ENCODE peak calls at places on chromosomes 6 and 20, in four cellular contexts. F, T, X and G are unnamed samples.

GRCh38 chr6:98292812-98293211 is 541.6 kb upstream of the POU3F2 start:
- DNase-seq in T (no peak), X (no peak), F (no peak), G (no peak)

GRCh38 chr20:44092551-44093248 is 94.3 kb downstream of the JPH2 start:
- DNase-seq in F (peak; percentile 45), T (peak; percentile 58), X (no peak), G (no peak)

GRCh38 chr20:37072293-37073196 is 23.3 kb downstream of the RBL1 start:
- DNase-seq in T (no peak), F (no peak), X (peak; percentile 76), G (no peak)

GRCh38 chr20:45433316-45433715 is 17.4 kb downstream of the PIGT start:
- DNase-seq in X (no peak), F (no peak), T (no peak), G (no peak)

GRCh38 chr6:154414021-154414813 is 57.6 kb upstream of the IPCEF1 start:
- DNase-seq in T (no peak), X (peak; percentile 63), F (peak; percentile 10), G (no peak)

GRCh38 chr6:4768815-4769214 is 7.4 kb upstream of the CDYL start:
- DNase-seq in T (no peak), X (no peak), F (no peak), G (no peak)

GRCh38 chr6:42301986-42302385 is 84.3 kb upstream of the MRPS10 start:
- DNase-seq in F (no peak), T (no peak), X (no peak), G (no peak)

GRCh38 chr6:3409699-3410384 is 47.0 kb downstream of the SLC22A23 start:
- DNase-seq in T (no peak), F (no peak), X (peak; percentile 92), G (no peak)

GRCh38 chr6:167338551-167339117 is 13.7 kb downstream of the TTLL2 start:
- DNase-seq in T (no peak), F (no peak), X (no peak), G (no peak)

GRCh38 chr6:114167583-114168576 is 174.9 kb downstream of the HS3ST5 start:
- DNase-seq in T (no peak), F (no peak), X (no peak), G (no peak)

GRCh38 chr6:158660331-158660730 is 10.5 kb downstream of the SYTL3 start:
- DNase-seq in T (peak; percentile 67), F (no peak), X (peak; percentile 19), G (no peak)

GRCh38 chr20:2524435-2525272 is 11.7 kb upstream of the TMC2 start:
- DNase-seq in X (peak; percentile 68), T (peak; percentile 84), F (peak; percentile 81), G (no peak)

GRCh38 chr20:1376007-1376406 is 16.8 kb downstream of the FKBP1A start:
- DNase-seq in X (no peak), T (no peak), F (no peak), G (no peak)

GRCh38 chr20:51460569-51461265 is 81.8 kb downstream of the NFATC2 start:
- DNase-seq in X (peak; percentile 33), F (no peak), T (peak; percentile 98), G (no peak)

GRCh38 chr20:353166-353565 is 6.3 kb downstream of the NRSN2 start:
- DNase-seq in T (no peak), F (no peak), X (no peak), G (no peak)

GRCh38 chr6:112443666-112444065 is 96.5 kb downstream of the RFPL4B start:
- DNase-seq in T (no peak), F (no peak), X (no peak), G (no peak)

GRCh38 chr20:51462566-51463276 is 79.8 kb downstream of the NFATC2 start:
- DNase-seq in F (no peak), T (no peak), X (no peak), G (no peak)

GRCh38 chr20:4891997-4892396 is 109.3 kb downstream of the SLC23A2 start:
- DNase-seq in X (no peak), F (no peak), T (no peak), G (no peak)

GRCh38 chr6:44712353-44713147 is 325.0 kb downstream of the CDC5L start:
- DNase-seq in T (no peak), X (no peak), F (no peak), G (no peak)

GRCh38 chr6:139713416-139713815 is 339.0 kb upstream of the CITED2 start:
- DNase-seq in T (no peak), F (no peak), X (peak; percentile 19), G (no peak)

GRCh38 chr6:148530394-148530923 is 187.8 kb downstream of the SASH1 start:
- DNase-seq in F (peak; percentile 87), X (no peak), T (peak; percentile 23), G (no peak)

GRCh38 chr6:42533794-42534193 is 30.0 kb upstream of the UBR2 start:
- DNase-seq in X (no peak), T (no peak), F (no peak), G (no peak)

GRCh38 chr6:95094751-95095150 is 482.6 kb upstream of the MANEA start:
- DNase-seq in F (peak; percentile 6), X (peak; percentile 5), T (no peak), G (peak; percentile 41)

GRCh38 chr6:13635948-13636658 is 21.0 kb downstream of the NOL7 start:
- DNase-seq in F (peak; percentile 41), T (no peak), X (no peak), G (no peak)

GRCh38 chr6:46130665-46131064 is 876 bp downstream of the ENPP4 start:
- DNase-seq in F (peak; percentile 4), X (no peak), T (peak; percentile 23), G (no peak)

GRCh38 chr20:59143326-59143725 is 20.3 kb upstream of the ZNF831 start:
- DNase-seq in F (no peak), T (no peak), X (no peak), G (no peak)

GRCh38 chr20:50226093-50226974 is 35.7 kb downstream of the CEBPB start:
- DNase-seq in F (no peak), T (no peak), X (peak; percentile 27), G (no peak)

GRCh38 chr20:40953856-40954255 is 74.8 kb upstream of the TOP1 start:
- DNase-seq in X (no peak), F (no peak), T (no peak), G (no peak)

GRCh38 chr6:95142661-95143060 is 434.7 kb upstream of the MANEA start:
- DNase-seq in X (no peak), T (no peak), F (no peak), G (no peak)

GRCh38 chr6:135251964-135252429 is 70.9 kb downstream of the MYB start:
- DNase-seq in T (no peak), X (no peak), F (no peak), G (no peak)

GRCh38 chr6:162964703-162965140 is 236.9 kb downstream of the PACRG start:
- DNase-seq in T (no peak), X (peak; percentile 75), F (no peak), G (peak; percentile 93)

GRCh38 chr6:116450769-116451740 is 10.1 kb upstream of the CALHM6 start:
- DNase-seq in F (peak; percentile 3), T (peak; percentile 19), X (peak; percentile 88), G (no peak)

GRCh38 chr6:30963641-30964040 is 19.9 kb upstream of the MUC21 start:
- DNase-seq in T (no peak), X (no peak), F (no peak), G (no peak)

GRCh38 chr6:134132494-134133141 is 80.2 kb upstream of the SLC2A12 start:
- DNase-seq in X (no peak), T (no peak), F (no peak), G (no peak)

GRCh38 chr20:49287555-49288249 is 9.8 kb upstream of the ZNFX1 start:
- DNase-seq in X (no peak), T (no peak), F (peak; percentile 48), G (peak; percentile 44)

GRCh38 chr6:165889636-165890403 is 226.8 kb upstream of the PDE10A start:
- DNase-seq in F (no peak), T (peak; percentile 25), X (no peak), G (no peak)

GRCh38 chr6:33768644-33769120 is 20.2 kb downstream of the LEMD2 start:
- DNase-seq in X (peak; percentile 67), F (peak; percentile 82), T (peak; percentile 70), G (peak; percentile 26)

GRCh38 chr6:133214267-133214666 is 26.9 kb upstream of the EYA4 start:
- DNase-seq in F (no peak), T (no peak), X (no peak), G (no peak)

GRCh38 chr6:15303920-15304291 is 58.0 kb downstream of the JARID2 start:
- DNase-seq in X (no peak), F (no peak), T (no peak), G (no peak)
- H3K79me2 ChIP-seq in X (no peaks in the 10 kb centered on the region), F (peaks cover 2% of the 10 kb centered on the region), T (peaks cover 51% of the 10 kb centered on the region), G (peaks cover 96% of the 10 kb centered on the region)

DNA sequence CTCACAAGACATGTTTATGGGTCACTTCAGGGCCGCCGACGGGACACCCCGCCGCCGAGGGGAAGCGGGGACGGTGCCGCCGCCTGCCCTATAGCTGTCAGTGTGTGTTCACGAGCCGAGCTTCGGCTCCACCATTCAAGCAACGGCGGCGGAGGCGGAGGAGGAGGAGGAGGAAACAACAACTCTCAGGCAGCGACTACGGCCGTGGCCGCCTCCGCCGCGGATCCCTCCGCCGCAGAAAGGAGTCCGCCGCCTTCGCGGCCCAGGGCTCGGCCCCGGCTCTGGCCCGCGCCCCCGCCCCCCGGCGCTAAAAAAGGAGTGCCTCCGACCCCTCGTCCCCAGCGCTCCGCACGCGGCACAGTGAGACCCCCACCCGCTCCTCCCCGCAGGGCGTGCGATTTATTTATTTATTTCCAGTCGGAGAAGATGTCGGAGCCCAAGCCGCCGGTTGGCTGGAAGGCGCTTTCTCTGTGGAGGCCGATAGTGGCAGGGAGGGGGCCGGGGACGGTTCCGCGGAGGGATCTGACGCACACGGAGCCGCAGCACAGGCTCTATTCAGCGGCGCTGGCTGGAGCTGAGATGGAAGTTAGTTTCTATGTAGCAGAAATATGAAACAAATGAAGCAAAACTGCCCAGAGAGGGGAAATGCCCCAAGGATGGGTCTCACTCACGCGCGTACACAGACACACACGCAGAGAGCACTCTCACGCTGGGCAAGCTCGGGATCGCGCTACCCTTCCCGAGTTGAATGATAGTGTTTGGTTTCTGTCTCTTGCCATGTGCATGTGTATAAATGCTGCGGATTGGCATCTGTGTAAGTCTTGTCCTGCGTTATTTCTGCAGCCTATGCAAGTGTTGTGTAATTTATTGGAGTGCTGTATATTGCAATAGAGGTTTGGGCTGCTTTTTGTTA is at the start of gene PHIP:
- DNase-seq in T (peak; percentile 95), F (peak; percentile 96), X (peak; percentile 94), G (no peak)
- H3K79me2 ChIP-seq in T (peaks cover 44% of the 10 kb centered on the region), F (peaks cover 34% of the 10 kb centered on the region), X (peaks cover 8% of the 10 kb centered on the region), G (peaks cover 30% of the 10 kb centered on the region)

DNA sequence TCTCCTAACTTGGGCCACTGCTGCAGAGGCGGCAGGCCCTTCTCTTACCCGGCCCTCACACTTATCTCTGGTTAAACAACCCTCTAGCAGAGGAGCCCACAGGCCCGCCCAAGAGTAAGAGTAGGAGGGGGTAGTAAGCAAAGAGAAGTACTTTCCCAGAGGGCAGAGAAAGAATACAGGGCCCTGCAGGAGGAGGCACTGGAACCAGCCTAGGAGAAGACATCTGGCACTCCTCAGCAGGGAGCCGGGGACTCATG is 10.1 kb downstream of the MTCH1 start:
- DNase-seq in X (no peak), T (no peak), F (no peak), G (no peak)
- H3K79me2 ChIP-seq in X (no peaks in the 10 kb centered on the region), T (no peaks in the 10 kb centered on the region), F (peaks cover 30% of the 10 kb centered on the region), G (peaks cover 13% of the 10 kb centered on the region)

GRCh38 chr20:38926934-38927616 is 858 bp downstream of the FAM83D start:
- DNase-seq in F (peak; percentile 35), T (peak; percentile 13), X (no peak), G (no peak)
- H3K79me2 ChIP-seq in F (peaks cover 56% of the 10 kb centered on the region), T (peaks cover 58% of the 10 kb centered on the region), X (peaks cover 16% of the 10 kb centered on the region), G (peaks cover 54% of the 10 kb centered on the region)